ENCODE peak calls at places on chromosomes 16 and 17, in eight cellular contexts. One of them, this sample, is unnamed.

GRCh38 chr16:87189426-87189825 is 127.8 kb downstream of the C16orf95 start:
- DNase-seq in CD8-positive, alpha-beta T cell: no peak
- DNase-seq in naive thymus-derived CD4-positive, alpha-beta T cell: no peak
- DNase-seq in NCI-H2029 treated with DMSO at 0.1 percent for 48 hours: no peak
- DNase-seq in neural progenitor cell: no peak
- DNase-seq in iPS DF 19.7: no peak
- DNase-seq in NCI-H1417: no peak
- DNase-seq in stimulated activated CD4-positive, alpha-beta T cell treated with anti-CD3 and anti-CD28 coated beads, Interleukin-2, amount 100 ng/mL, for 24 hours: no peak
- DNase-seq in this sample: no peak

GRCh38 chr17:6639014-6639650 is 1.4 kb downstream of the KIAA0753 start:
- DNase-seq in CD8-positive, alpha-beta T cell: no peak
- DNase-seq in naive thymus-derived CD4-positive, alpha-beta T cell: no peak
- DNase-seq in NCI-H2029 treated with DMSO at 0.1 percent for 48 hours: no peak
- DNase-seq in neural progenitor cell: no peak
- DNase-seq in iPS DF 19.7: no peak
- DNase-seq in NCI-H1417: no peak
- DNase-seq in stimulated activated CD4-positive, alpha-beta T cell treated with anti-CD3 and anti-CD28 coated beads, Interleukin-2, amount 100 ng/mL, for 24 hours: no peak
- DNase-seq in this sample: no peak

GRCh38 chr16:83903739-83904138 is 4.8 kb downstream of the MLYCD start:
- DNase-seq in CD8-positive, alpha-beta T cell: no peak
- DNase-seq in naive thymus-derived CD4-positive, alpha-beta T cell: no peak
- DNase-seq in NCI-H2029 treated with DMSO at 0.1 percent for 48 hours: no peak
- DNase-seq in neural progenitor cell: no peak
- DNase-seq in iPS DF 19.7: no peak
- DNase-seq in NCI-H1417: peak
- DNase-seq in stimulated activated CD4-positive, alpha-beta T cell treated with anti-CD3 and anti-CD28 coated beads, Interleukin-2, amount 100 ng/mL, for 24 hours: no peak
- DNase-seq in this sample: peak

GRCh38 chr16:88264641-88265285 is 118.0 kb upstream of the ZNF469 start:
- DNase-seq in CD8-positive, alpha-beta T cell: peak
- DNase-seq in naive thymus-derived CD4-positive, alpha-beta T cell: no peak
- DNase-seq in NCI-H2029 treated with DMSO at 0.1 percent for 48 hours: no peak
- DNase-seq in neural progenitor cell: peak
- DNase-seq in iPS DF 19.7: no peak
- DNase-seq in NCI-H1417: no peak
- DNase-seq in stimulated activated CD4-positive, alpha-beta T cell treated with anti-CD3 and anti-CD28 coated beads, Interleukin-2, amount 100 ng/mL, for 24 hours: peak
- DNase-seq in this sample: no peak

GRCh38 chr17:78127888-78128615 is 503 bp downstream of the TMC6 start:
- DNase-seq in CD8-positive, alpha-beta T cell: peak
- DNase-seq in naive thymus-derived CD4-positive, alpha-beta T cell: no peak
- DNase-seq in NCI-H2029 treated with DMSO at 0.1 percent for 48 hours: no peak
- DNase-seq in neural progenitor cell: peak
- DNase-seq in iPS DF 19.7: no peak
- DNase-seq in NCI-H1417: peak
- DNase-seq in stimulated activated CD4-positive, alpha-beta T cell treated with anti-CD3 and anti-CD28 coated beads, Interleukin-2, amount 100 ng/mL, for 24 hours: no peak
- DNase-seq in this sample: peak

GRCh38 chr16:75244225-75244792 is 7.1 kb downstream of the BCAR1 start:
- DNase-seq in CD8-positive, alpha-beta T cell: no peak
- DNase-seq in naive thymus-derived CD4-positive, alpha-beta T cell: no peak
- DNase-seq in NCI-H2029 treated with DMSO at 0.1 percent for 48 hours: no peak
- DNase-seq in neural progenitor cell: no peak
- DNase-seq in iPS DF 19.7: no peak
- DNase-seq in NCI-H1417: no peak
- DNase-seq in stimulated activated CD4-positive, alpha-beta T cell treated with anti-CD3 and anti-CD28 coated beads, Interleukin-2, amount 100 ng/mL, for 24 hours: no peak
- DNase-seq in this sample: no peak

GRCh38 chr17:50905460-50905803 is 39.3 kb upstream of the TOB1 start:
- DNase-seq in CD8-positive, alpha-beta T cell: no peak
- DNase-seq in naive thymus-derived CD4-positive, alpha-beta T cell: no peak
- DNase-seq in NCI-H2029 treated with DMSO at 0.1 percent for 48 hours: no peak
- DNase-seq in neural progenitor cell: no peak
- DNase-seq in iPS DF 19.7: no peak
- DNase-seq in NCI-H1417: peak
- DNase-seq in stimulated activated CD4-positive, alpha-beta T cell treated with anti-CD3 and anti-CD28 coated beads, Interleukin-2, amount 100 ng/mL, for 24 hours: no peak
- DNase-seq in this sample: no peak

GRCh38 chr17:58398574-58399266 is 18.6 kb downstream of the RNF43 start:
- DNase-seq in CD8-positive, alpha-beta T cell: no peak
- DNase-seq in naive thymus-derived CD4-positive, alpha-beta T cell: no peak
- DNase-seq in NCI-H2029 treated with DMSO at 0.1 percent for 48 hours: no peak
- DNase-seq in neural progenitor cell: no peak
- DNase-seq in iPS DF 19.7: no peak
- DNase-seq in NCI-H1417: peak
- DNase-seq in stimulated activated CD4-positive, alpha-beta T cell treated with anti-CD3 and anti-CD28 coated beads, Interleukin-2, amount 100 ng/mL, for 24 hours: no peak
- DNase-seq in this sample: no peak

GRCh38 chr16:3180445-3180878 is 7.5 kb upstream of the OR1F1 start:
- DNase-seq in CD8-positive, alpha-beta T cell: no peak
- DNase-seq in naive thymus-derived CD4-positive, alpha-beta T cell: no peak
- DNase-seq in NCI-H2029 treated with DMSO at 0.1 percent for 48 hours: no peak
- DNase-seq in neural progenitor cell: no peak
- DNase-seq in iPS DF 19.7: no peak
- DNase-seq in NCI-H1417: no peak
- DNase-seq in stimulated activated CD4-positive, alpha-beta T cell treated with anti-CD3 and anti-CD28 coated beads, Interleukin-2, amount 100 ng/mL, for 24 hours: no peak
- DNase-seq in this sample: no peak

GRCh38 chr17:80862341-80862969 is 129.2 kb upstream of the CHMP6 start:
- DNase-seq in CD8-positive, alpha-beta T cell: no peak
- DNase-seq in naive thymus-derived CD4-positive, alpha-beta T cell: no peak
- DNase-seq in NCI-H2029 treated with DMSO at 0.1 percent for 48 hours: no peak
- DNase-seq in neural progenitor cell: no peak
- DNase-seq in iPS DF 19.7: no peak
- DNase-seq in NCI-H1417: no peak
- DNase-seq in stimulated activated CD4-positive, alpha-beta T cell treated with anti-CD3 and anti-CD28 coated beads, Interleukin-2, amount 100 ng/mL, for 24 hours: no peak
- DNase-seq in this sample: no peak

GRCh38 chr17:4215882-4216411 is 47.8 kb downstream of the ANKFY1 start:
- DNase-seq in CD8-positive, alpha-beta T cell: no peak
- DNase-seq in naive thymus-derived CD4-positive, alpha-beta T cell: no peak
- DNase-seq in NCI-H2029 treated with DMSO at 0.1 percent for 48 hours: no peak
- DNase-seq in neural progenitor cell: no peak
- DNase-seq in iPS DF 19.7: no peak
- DNase-seq in NCI-H1417: no peak
- DNase-seq in stimulated activated CD4-positive, alpha-beta T cell treated with anti-CD3 and anti-CD28 coated beads, Interleukin-2, amount 100 ng/mL, for 24 hours: no peak
- DNase-seq in this sample: no peak

GRCh38 chr16:74465281-74465680 is 44.0 kb upstream of the CLEC18B start:
- DNase-seq in CD8-positive, alpha-beta T cell: no peak
- DNase-seq in naive thymus-derived CD4-positive, alpha-beta T cell: no peak
- DNase-seq in NCI-H2029 treated with DMSO at 0.1 percent for 48 hours: no peak
- DNase-seq in neural progenitor cell: no peak
- DNase-seq in iPS DF 19.7: no peak
- DNase-seq in NCI-H1417: no peak
- DNase-seq in stimulated activated CD4-positive, alpha-beta T cell treated with anti-CD3 and anti-CD28 coated beads, Interleukin-2, amount 100 ng/mL, for 24 hours: no peak
- DNase-seq in this sample: no peak